ENCODE peak calls at places on chromosomes 5 and 9, in eight cellular contexts. One of them, this sample, is unnamed.

GRCh38 chr5:191036-191948 is at the start of gene LRRC14B:
- DNase-seq in endothelial cell of umbilical vein: no peak
- DNase-seq in GM12878: no peak
- DNase-seq in HepG2: no peak
- DNase-seq in SK-N-SH: no peak
- DNase-seq in H1: no peak
- DNase-seq in HCT116: no peak
- DNase-seq in K562: no peak
- DNase-seq in this sample: no peak

GRCh38 chr5:31854625-31855526 is 215.9 kb downstream of the PDZD2 start:
- DNase-seq in endothelial cell of umbilical vein: peak
- DNase-seq in GM12878: no peak
- DNase-seq in HepG2: no peak
- DNase-seq in SK-N-SH: peak
- DNase-seq in H1: peak
- DNase-seq in HCT116: no peak
- DNase-seq in K562: no peak
- DNase-seq in this sample: no peak

GRCh38 chr5:10707198-10708187 is 53.5 kb downstream of the DAP start:
- DNase-seq in endothelial cell of umbilical vein: no peak
- DNase-seq in GM12878: no peak
- DNase-seq in HepG2: no peak
- DNase-seq in SK-N-SH: no peak
- DNase-seq in H1: no peak
- DNase-seq in HCT116: no peak
- DNase-seq in K562: no peak
- DNase-seq in this sample: no peak

GRCh38 chr5:55850839-55851674 is at the start of gene IL31RA:
- DNase-seq in endothelial cell of umbilical vein: peak
- DNase-seq in GM12878: no peak
- DNase-seq in HepG2: peak
- DNase-seq in SK-N-SH: no peak
- DNase-seq in H1: no peak
- DNase-seq in HCT116: peak
- DNase-seq in K562: no peak
- DNase-seq in this sample: no peak

GRCh38 chr9:132622144-132622543 is 39.7 kb downstream of the BARHL1 start:
- DNase-seq in endothelial cell of umbilical vein: no peak
- DNase-seq in GM12878: no peak
- DNase-seq in HepG2: no peak
- DNase-seq in SK-N-SH: no peak
- DNase-seq in H1: no peak
- DNase-seq in HCT116: no peak
- DNase-seq in K562: no peak
- DNase-seq in this sample: no peak

GRCh38 chr5:68264024-68264956 is 48.7 kb downstream of the PIK3R1 start:
- DNase-seq in endothelial cell of umbilical vein: peak
- DNase-seq in GM12878: no peak
- DNase-seq in HepG2: peak
- DNase-seq in SK-N-SH: no peak
- DNase-seq in H1: no peak
- DNase-seq in HCT116: no peak
- DNase-seq in K562: no peak
- DNase-seq in this sample: no peak

GRCh38 chr5:96629774-96630173 is 32.4 kb upstream of the CAST start:
- DNase-seq in endothelial cell of umbilical vein: peak
- DNase-seq in GM12878: no peak
- DNase-seq in HepG2: peak
- DNase-seq in SK-N-SH: no peak
- DNase-seq in H1: no peak
- DNase-seq in HCT116: peak
- DNase-seq in K562: no peak
- DNase-seq in this sample: no peak

GRCh38 chr9:35431467-35431866 is 58.4 kb upstream of the RUSC2 start:
- DNase-seq in endothelial cell of umbilical vein: no peak
- DNase-seq in GM12878: no peak
- DNase-seq in HepG2: no peak
- DNase-seq in SK-N-SH: no peak
- DNase-seq in H1: no peak
- DNase-seq in HCT116: no peak
- DNase-seq in K562: no peak
- DNase-seq in this sample: no peak

GRCh38 chr9:87193925-87194380 is 246.6 kb upstream of the GAS1 start:
- DNase-seq in endothelial cell of umbilical vein: no peak
- DNase-seq in GM12878: no peak
- DNase-seq in HepG2: no peak
- DNase-seq in SK-N-SH: no peak
- DNase-seq in H1: no peak
- DNase-seq in HCT116: no peak
- DNase-seq in K562: no peak
- DNase-seq in this sample: peak

GRCh38 chr9:116942593-116943061 is 255.5 kb downstream of the TRIM32 start:
- DNase-seq in endothelial cell of umbilical vein: no peak
- DNase-seq in GM12878: no peak
- DNase-seq in HepG2: no peak
- DNase-seq in SK-N-SH: no peak
- DNase-seq in H1: no peak
- DNase-seq in HCT116: no peak
- DNase-seq in K562: no peak
- DNase-seq in this sample: no peak

GRCh38 chr5:54676466-54676865 is 158.9 kb downstream of the SNX18 start:
- DNase-seq in endothelial cell of umbilical vein: no peak
- DNase-seq in GM12878: no peak
- DNase-seq in HepG2: no peak
- DNase-seq in SK-N-SH: no peak
- DNase-seq in H1: no peak
- DNase-seq in HCT116: no peak
- DNase-seq in K562: no peak
- DNase-seq in this sample: no peak

GRCh38 chr9:89408628-89409101 is 89.2 kb downstream of the SEMA4D start:
- DNase-seq in endothelial cell of umbilical vein: no peak
- DNase-seq in GM12878: no peak
- DNase-seq in HepG2: no peak
- DNase-seq in SK-N-SH: no peak
- DNase-seq in H1: no peak
- DNase-seq in HCT116: no peak
- DNase-seq in K562: no peak
- DNase-seq in this sample: no peak

GRCh38 chr9:20043035-20043434 is 254.2 kb upstream of the SLC24A2 start:
- DNase-seq in endothelial cell of umbilical vein: no peak
- DNase-seq in GM12878: no peak
- DNase-seq in HepG2: no peak
- DNase-seq in SK-N-SH: no peak
- DNase-seq in H1: no peak
- DNase-seq in HCT116: no peak
- DNase-seq in K562: no peak
- DNase-seq in this sample: no peak

GRCh38 chr5:168324864-168325615 is 33.6 kb downstream of the WWC1 start:
- DNase-seq in endothelial cell of umbilical vein: no peak
- DNase-seq in GM12878: no peak
- DNase-seq in HepG2: peak
- DNase-seq in SK-N-SH: no peak
- DNase-seq in H1: no peak
- DNase-seq in HCT116: peak
- DNase-seq in K562: no peak
- DNase-seq in this sample: no peak

GRCh38 chr5:80867233-80867632 is 92.9 kb upstream of the RASGRF2 start:
- DNase-seq in endothelial cell of umbilical vein: no peak
- DNase-seq in GM12878: no peak
- DNase-seq in HepG2: no peak
- DNase-seq in SK-N-SH: no peak
- DNase-seq in H1: no peak
- DNase-seq in HCT116: no peak
- DNase-seq in K562: no peak
- DNase-seq in this sample: no peak

GRCh38 chr5:153147891-153148623 is 342.4 kb upstream of the GRIA1 start:
- DNase-seq in endothelial cell of umbilical vein: no peak
- DNase-seq in GM12878: no peak
- DNase-seq in HepG2: peak
- DNase-seq in SK-N-SH: peak
- DNase-seq in H1: peak
- DNase-seq in HCT116: no peak
- DNase-seq in K562: no peak
- DNase-seq in this sample: no peak

GRCh38 chr9:124595743-124596142 is 88.5 kb upstream of the NR5A1 start:
- DNase-seq in endothelial cell of umbilical vein: no peak
- DNase-seq in GM12878: no peak
- DNase-seq in HepG2: peak
- DNase-seq in SK-N-SH: no peak
- DNase-seq in H1: no peak
- DNase-seq in HCT116: no peak
- DNase-seq in K562: peak
- DNase-seq in this sample: no peak

GRCh38 chr9:124594215-124594614 is 87.0 kb upstream of the NR5A1 start:
- DNase-seq in endothelial cell of umbilical vein: no peak
- DNase-seq in GM12878: no peak
- DNase-seq in HepG2: no peak
- DNase-seq in SK-N-SH: no peak
- DNase-seq in H1: no peak
- DNase-seq in HCT116: no peak
- DNase-seq in K562: no peak
- DNase-seq in this sample: no peak

GRCh38 chr9:124593080-124594058 is 86.2 kb upstream of the NR5A1 start:
- DNase-seq in endothelial cell of umbilical vein: no peak
- DNase-seq in GM12878: no peak
- DNase-seq in HepG2: no peak
- DNase-seq in SK-N-SH: no peak
- DNase-seq in H1: peak
- DNase-seq in HCT116: no peak
- DNase-seq in K562: peak
- DNase-seq in this sample: no peak

GRCh38 chr9:124596172-124596839 is 89.1 kb upstream of the NR5A1 start:
- DNase-seq in endothelial cell of umbilical vein: no peak
- DNase-seq in GM12878: no peak
- DNase-seq in HepG2: no peak
- DNase-seq in SK-N-SH: no peak
- DNase-seq in H1: no peak
- DNase-seq in HCT116: no peak
- DNase-seq in K562: no peak
- DNase-seq in this sample: no peak

GRCh38 chr9:124594673-124595072 is 87.5 kb upstream of the NR5A1 start:
- DNase-seq in endothelial cell of umbilical vein: no peak
- DNase-seq in GM12878: no peak
- DNase-seq in HepG2: no peak
- DNase-seq in SK-N-SH: no peak
- DNase-seq in H1: no peak
- DNase-seq in HCT116: no peak
- DNase-seq in K562: no peak
- DNase-seq in this sample: no peak
- H3K9ac ChIP-seq in endothelial cell of umbilical vein: no peak
- H3K9ac ChIP-seq in GM12878: no peak
- H3K9ac ChIP-seq in HepG2: peak
- H3K9ac ChIP-seq in SK-N-SH: no peak
- H3K9ac ChIP-seq in H1: no peak
- H3K9ac ChIP-seq in HCT116: no peak
- H3K9ac ChIP-seq in K562: peak
- H3K9ac ChIP-seq in this sample: peak

GRCh38 chr9:134732392-134733110 is 90.9 kb downstream of the COL5A1 start:
- DNase-seq in endothelial cell of umbilical vein: no peak
- DNase-seq in GM12878: no peak
- DNase-seq in HepG2: no peak
- DNase-seq in SK-N-SH: no peak
- DNase-seq in H1: no peak
- DNase-seq in HCT116: no peak
- DNase-seq in K562: no peak
- DNase-seq in this sample: no peak
- TF ChIP-seq POLR2AphosphoS5 in endothelial cell of umbilical vein: no peak
- TF ChIP-seq POLR2AphosphoS5 in GM12878: no peak
- TF ChIP-seq POLR2AphosphoS5 in HepG2: no peak
- TF ChIP-seq POLR2AphosphoS5 in SK-N-SH: no peak
- TF ChIP-seq POLR2AphosphoS5 in H1: no peak
- TF ChIP-seq POLR2AphosphoS5 in HCT116: no peak
- TF ChIP-seq POLR2AphosphoS5 in K562: no peak
- TF ChIP-seq POLR2AphosphoS5 in this sample: no peak

DNA sequence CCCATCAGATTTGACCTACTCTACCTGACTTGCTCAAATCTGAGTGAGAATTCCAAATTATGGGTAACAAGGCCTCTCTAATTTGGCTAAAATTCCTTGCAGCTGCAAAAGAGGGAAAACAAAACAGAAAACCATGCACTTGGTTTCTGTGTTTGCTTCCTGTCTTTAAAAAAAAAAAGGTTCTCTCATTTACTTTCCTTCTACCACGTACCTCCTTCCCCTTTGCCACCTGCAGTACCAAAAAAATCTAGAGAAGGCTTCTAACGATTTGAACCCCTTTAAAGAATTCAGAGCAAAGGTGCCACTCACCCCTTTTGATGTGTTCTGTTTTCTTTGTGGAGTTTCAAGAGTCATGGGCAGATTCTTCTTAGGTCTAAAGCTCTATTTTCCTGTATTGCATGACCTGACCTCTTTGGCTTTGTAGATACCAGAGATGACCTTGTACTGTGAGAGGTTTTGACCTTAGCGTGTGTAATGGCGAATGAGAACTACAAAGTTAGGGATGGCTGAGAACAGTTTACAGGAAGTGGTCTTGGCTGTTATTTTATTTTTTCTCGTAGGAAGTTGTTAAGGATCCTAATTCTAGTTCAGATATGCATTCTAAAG is 29.1 kb downstream of the TXNDC8 start:
- DNase-seq in endothelial cell of umbilical vein: no peak
- DNase-seq in GM12878: no peak
- DNase-seq in HepG2: peak
- DNase-seq in SK-N-SH: no peak
- DNase-seq in H1: no peak
- DNase-seq in HCT116: no peak
- DNase-seq in K562: no peak
- DNase-seq in this sample: no peak
- H3K9ac ChIP-seq in endothelial cell of umbilical vein: no peak
- H3K9ac ChIP-seq in GM12878: no peak
- H3K9ac ChIP-seq in HepG2: no peak
- H3K9ac ChIP-seq in SK-N-SH: no peak
- H3K9ac ChIP-seq in H1: no peak
- H3K9ac ChIP-seq in HCT116: no peak
- H3K9ac ChIP-seq in K562: no peak
- H3K9ac ChIP-seq in this sample: no peak

GRCh38 chr5:167271061-167271460 is 1020.4 kb upstream of the WWC1 start:
- DNase-seq in endothelial cell of umbilical vein: no peak
- DNase-seq in GM12878: no peak
- DNase-seq in HepG2: no peak
- DNase-seq in SK-N-SH: no peak
- DNase-seq in H1: no peak
- DNase-seq in HCT116: no peak
- DNase-seq in K562: no peak
- DNase-seq in this sample: no peak

GRCh38 chr5:167263185-167263584 is 1028.3 kb upstream of the WWC1 start:
- DNase-seq in endothelial cell of umbilical vein: no peak
- DNase-seq in GM12878: no peak
- DNase-seq in HepG2: no peak
- DNase-seq in SK-N-SH: no peak
- DNase-seq in H1: no peak
- DNase-seq in HCT116: no peak
- DNase-seq in K562: no peak
- DNase-seq in this sample: no peak

DNA sequence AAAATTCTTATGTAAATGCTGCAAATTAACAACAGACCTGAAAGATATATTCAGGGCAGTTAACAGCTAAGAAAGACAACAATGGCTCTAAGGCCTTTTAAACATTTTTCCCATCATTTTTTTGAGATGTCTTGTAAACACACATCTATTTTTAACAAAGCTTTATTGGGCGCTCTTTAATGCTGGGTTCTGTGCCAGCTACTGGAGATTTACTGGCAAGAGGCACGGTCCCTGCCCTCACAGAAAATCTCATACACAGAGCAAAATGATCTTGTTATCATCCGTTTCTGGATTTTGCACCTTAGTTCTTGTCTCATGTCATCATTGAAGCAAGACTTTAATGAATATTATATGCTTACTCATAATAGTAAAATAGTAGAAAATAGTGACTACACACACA is 1022.3 kb upstream of the WWC1 start:
- DNase-seq in endothelial cell of umbilical vein: no peak
- DNase-seq in GM12878: no peak
- DNase-seq in HepG2: no peak
- DNase-seq in SK-N-SH: no peak
- DNase-seq in H1: no peak
- DNase-seq in HCT116: no peak
- DNase-seq in K562: no peak
- DNase-seq in this sample: no peak
- TF ChIP-seq POLR2AphosphoS5 in endothelial cell of umbilical vein: no peak
- TF ChIP-seq POLR2AphosphoS5 in GM12878: no peak
- TF ChIP-seq POLR2AphosphoS5 in HepG2: no peak
- TF ChIP-seq POLR2AphosphoS5 in SK-N-SH: no peak
- TF ChIP-seq POLR2AphosphoS5 in H1: no peak
- TF ChIP-seq POLR2AphosphoS5 in HCT116: no peak
- TF ChIP-seq POLR2AphosphoS5 in K562: no peak
- TF ChIP-seq POLR2AphosphoS5 in this sample: no peak

This sample was measured in SK-N-MC.